ENCODE peak calls at places on chromosomes 11 and 22, in six cellular contexts. J is HFFc6, O is RWPE1, R is progenitor cell of endocrine pancreas, G is stomach, Z is kidney epithelial cell. E is an unnamed sample.

GRCh38 chr22:45242778-45243191 is 2.1 kb upstream of the KIAA0930 start:
- DNase-seq in J (no peak), O (no peak), R (no peak), G (peak; percentile 88), Z (no peak), E (no peak)

GRCh38 chr11:130831506-130832385 is 84.5 kb downstream of the SNX19 start:
- DNase-seq in J (no peak), O (peak; percentile 15), R (no peak), G (no peak), Z (no peak), E (peak; percentile 16)

GRCh38 chr11:18566406-18566805 is 22.1 kb downstream of the UEVLD start:
- DNase-seq in J (no peak), O (no peak), R (no peak), G (no peak), Z (no peak), E (no peak)

GRCh38 chr22:31748490-31748889 is 1.4 kb downstream of the PRR14L start:
- DNase-seq in J (peak; percentile 8), O (no peak), R (no peak), G (no peak), Z (no peak), E (no peak)

GRCh38 chr22:44686873-44687600 is 15.0 kb upstream of the PRR5 start:
- DNase-seq in J (no peak), O (no peak), R (no peak), G (no peak), Z (no peak), E (no peak)

GRCh38 chr11:2321311-2321683 is 19.5 kb downstream of the TSPAN32 start:
- DNase-seq in J (no peak), O (no peak), R (no peak), G (no peak), Z (no peak), E (no peak)

GRCh38 chr11:103091441-103091809 is 535 bp downstream of the DCUN1D5 start:
- DNase-seq in J (no peak), O (peak; percentile 39), R (peak; percentile 24), G (peak; percentile 36), Z (no peak), E (peak; percentile 58)

GRCh38 chr11:23021287-23021863 is 161.1 kb upstream of the CCDC179 start:
- DNase-seq in J (peak; percentile 12), O (peak; percentile 55), R (no peak), G (peak; percentile 34), Z (no peak), E (peak; percentile 49)

GRCh38 chr11:73759520-73760065 is 1.3 kb downstream of the RAB6A start:
- DNase-seq in J (peak; percentile 22), O (peak; percentile 5), R (no peak), G (no peak), Z (no peak), E (no peak)
- TF ChIP-seq CTCF in J (peak; percentile 58), O (peak; percentile 15), R (peak; percentile 30), G (no peak), Z (peak; percentile 17), E (no peak)

GRCh38 chr22:50606126-50606525 is 5.5 kb downstream of the MAPK8IP2 start:
- DNase-seq in J (no peak), O (no peak), R (no peak), G (no peak), Z (no peak), E (no peak)
- TF ChIP-seq CTCF in J (peak; percentile 11), O (no peak), R (no peak), G (no peak), Z (no peak), E (no peak)

GRCh38 chr11:100984668-100985067 is 144.9 kb downstream of the PGR start:
- DNase-seq in J (no peak), O (no peak), R (no peak), G (no peak), Z (no peak), E (peak; percentile 8)

GRCh38 chr11:100981196-100981824 is 148.3 kb downstream of the PGR start:
- DNase-seq in J (no peak), O (no peak), R (no peak), G (no peak), Z (peak; percentile 10), E (no peak)

GRCh38 chr11:100978442-100978841 is 151.2 kb downstream of the PGR start:
- DNase-seq in J (no peak), O (no peak), R (no peak), G (no peak), Z (no peak), E (no peak)

GRCh38 chr11:100978942-100979341 is 150.7 kb downstream of the PGR start:
- DNase-seq in J (no peak), O (no peak), R (no peak), G (no peak), Z (no peak), E (no peak)

GRCh38 chr11:100980156-100980555 is 149.5 kb downstream of the PGR start:
- DNase-seq in J (peak; percentile 11), O (no peak), R (no peak), G (no peak), Z (no peak), E (no peak)
- TF ChIP-seq CTCF in J (peak; percentile 49), O (no peak), R (peak; percentile 52), G (no peak), Z (peak; percentile 35), E (peak; percentile 22)

GRCh38 chr11:62123669-62124185 is at the start of gene INCENP:
- DNase-seq in J (peak; percentile 99), O (peak; percentile 99), R (peak; percentile 89), G (peak; percentile 96), Z (peak; percentile 89), E (peak; percentile 95)

GRCh38 chr11:62120001-62120400 is 3.8 kb upstream of the INCENP start:
- DNase-seq in J (no peak), O (no peak), R (no peak), G (no peak), Z (no peak), E (no peak)

GRCh38 chr11:62122076-62122475 is 1.7 kb upstream of the INCENP start:
- DNase-seq in J (no peak), O (no peak), R (no peak), G (no peak), Z (no peak), E (no peak)

GRCh38 chr11:62119569-62119968 is 4.2 kb upstream of the INCENP start:
- DNase-seq in J (no peak), O (no peak), R (no peak), G (no peak), Z (no peak), E (no peak)

DNA sequence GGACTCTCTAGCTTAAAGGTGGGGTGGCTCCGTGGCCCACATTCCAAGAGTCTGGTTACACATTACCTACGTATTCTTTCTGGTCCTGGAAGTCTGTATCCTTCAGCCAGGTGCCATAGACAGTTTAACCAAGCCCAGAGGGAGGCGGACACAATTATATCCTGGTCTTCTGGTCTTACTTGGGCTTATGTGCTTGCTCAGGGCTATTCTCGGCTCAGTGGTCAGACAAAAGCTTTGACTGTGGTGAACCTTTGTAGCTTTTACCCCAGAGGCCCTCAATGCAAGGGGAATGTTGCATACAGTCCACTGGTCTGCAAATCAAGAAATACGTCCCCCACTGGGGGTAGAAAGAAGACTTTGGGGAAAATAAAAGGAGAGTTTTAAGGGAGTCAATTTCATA is 3.3 kb upstream of the INCENP start:
- DNase-seq in J (no peak), O (no peak), R (no peak), G (no peak), Z (no peak), E (no peak)
- TF ChIP-seq CTCF in J (no peak), O (no peak), R (no peak), G (no peak), Z (no peak), E (no peak)

DNA sequence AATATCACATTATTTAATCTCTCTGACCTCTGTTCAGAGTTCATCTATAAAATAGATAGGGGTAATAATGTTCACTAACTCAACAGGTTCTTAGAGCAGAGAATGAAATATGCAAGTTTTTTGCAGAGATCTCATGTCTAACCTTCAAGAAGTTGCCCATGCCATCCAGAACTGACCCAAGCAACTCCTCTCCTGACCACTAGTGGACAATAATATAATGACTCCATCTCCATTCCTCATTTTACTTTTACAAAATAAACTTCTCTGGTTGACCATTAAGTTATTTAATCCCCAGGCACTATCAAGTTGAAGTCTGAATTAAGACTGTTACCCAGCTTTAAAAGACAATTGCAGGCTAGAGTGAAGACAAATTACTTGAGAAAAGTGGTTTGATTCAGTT is 382.6 kb downstream of the KCNA4 start:
- DNase-seq in J (no peak), O (no peak), R (no peak), G (no peak), Z (no peak), E (no peak)
- TF ChIP-seq CTCF in J (no peak), O (no peak), R (peak; percentile 44), G (no peak), Z (peak; percentile 20), E (no peak)

GRCh38 chr11:12290477-12290922 is 86.9 kb upstream of the PARVA start:
- DNase-seq in J (no peak), O (no peak), R (no peak), G (peak; percentile 15), Z (no peak), E (peak; percentile 1)

GRCh38 chr11:12288212-12288933 is 89.0 kb upstream of the PARVA start:
- DNase-seq in J (peak; percentile 94), O (peak; percentile 63), R (peak; percentile 84), G (peak; percentile 75), Z (no peak), E (peak; percentile 65)

GRCh38 chr11:12289667-12290476 is 87.5 kb upstream of the PARVA start:
- DNase-seq in J (no peak), O (no peak), R (no peak), G (peak; percentile 11), Z (no peak), E (peak; percentile 8)

GRCh38 chr11:12287374-12288211 is 89.8 kb upstream of the PARVA start:
- DNase-seq in J (peak; percentile 95), O (peak; percentile 90), R (peak; percentile 46), G (peak; percentile 26), Z (peak; percentile 89), E (no peak)

GRCh38 chr11:12288934-12289666 is 88.3 kb upstream of the PARVA start:
- DNase-seq in J (no peak), O (no peak), R (no peak), G (no peak), Z (no peak), E (no peak)
- TF ChIP-seq CTCF in J (peak; percentile 60), O (peak; percentile 13), R (no peak), G (no peak), Z (no peak), E (no peak)

GRCh38 chr11:110738641-110739040 is 26.4 kb upstream of the ARHGAP20 start:
- DNase-seq in J (no peak), O (no peak), R (no peak), G (no peak), Z (no peak), E (no peak)
- TF ChIP-seq CTCF in J (peak; percentile 8), O (no peak), R (no peak), G (no peak), Z (no peak), E (no peak)

GRCh38 chr11:110529043-110529442 is 99.3 kb downstream of the FDX1 start:
- DNase-seq in J (no peak), O (no peak), R (no peak), G (no peak), Z (no peak), E (no peak)
- TF ChIP-seq CTCF in J (peak; percentile 70), O (no peak), R (peak; percentile 12), G (no peak), Z (peak; percentile 40), E (no peak)

DNA sequence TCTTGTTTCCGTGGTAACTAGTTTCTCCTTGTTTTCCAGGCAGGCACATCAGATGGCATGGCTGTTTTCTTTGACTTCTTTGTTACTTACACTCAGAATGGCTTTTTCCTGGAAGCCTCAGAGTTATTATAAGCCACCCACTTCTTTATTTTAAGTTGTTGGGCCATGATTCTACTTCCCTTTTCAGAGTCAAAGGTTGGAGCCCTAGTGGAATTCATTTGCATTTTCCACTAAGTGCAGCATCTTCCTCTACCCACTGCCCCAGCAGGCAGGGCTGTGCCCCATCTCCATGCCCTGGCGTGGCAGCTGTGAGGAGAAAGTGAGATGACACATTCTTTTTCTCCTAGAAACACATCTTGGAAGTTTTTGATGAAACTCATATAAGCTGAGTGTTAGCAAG is 95.0 kb downstream of the PRR5L start:
- DNase-seq in J (no peak), O (no peak), R (no peak), G (no peak), Z (no peak), E (no peak)
- TF ChIP-seq CTCF in J (no peak), O (no peak), R (no peak), G (no peak), Z (no peak), E (no peak)